ENCODE peak calls at places on chromosomes 2 and 18, in nine cellular contexts. N is EL, A is iPS-NIHi11, R is C1 segment of cervical spinal cord, U is ureter, T is posterior cingulate gyrus, J is stomach, L is Calu3, H is cardiac muscle cell. B is an unnamed sample.

GRCh38 chr2:46984034-46984433 is 68.4 kb upstream of the MCFD2 start:
- DNase-seq in U (no peak), T (no peak), L (no peak), A (no peak), H (no peak), N (no peak), R (no peak), J (no peak), B (no peak)

GRCh38 chr2:201847483-201847882 is 41.1 kb downstream of the CDK15 start:
- DNase-seq in U (no peak), J (no peak), A (no peak), N (no peak), L (no peak), T (no peak), H (no peak), R (no peak), B (no peak)

GRCh38 chr18:3456686-3457069 is 6.7 kb downstream of the TGIF1 start:
- DNase-seq in N (no peak), L (peak; percentile 48), T (no peak), J (no peak), A (no peak), R (no peak), H (no peak), U (no peak), B (no peak)

GRCh38 chr18:7523772-7524171 is 43.3 kb upstream of the PTPRM start:
- DNase-seq in H (no peak), R (no peak), L (no peak), U (no peak), N (no peak), T (no peak), A (peak; percentile 20), J (no peak), B (no peak)

GRCh38 chr2:160224060-160224459 is 24.0 kb upstream of the ITGB6 start:
- DNase-seq in A (no peak), J (no peak), U (no peak), R (no peak), T (no peak), H (no peak), L (peak; percentile 59), N (peak; percentile 96), B (no peak)

GRCh38 chr18:2898131-2898640 is 51.4 kb downstream of the EMILIN2 start:
- DNase-seq in R (no peak), T (no peak), L (peak; percentile 17), A (no peak), N (peak; percentile 73), H (no peak), U (no peak), J (no peak), B (no peak)

GRCh38 chr2:128362889-128363228 is 44.2 kb upstream of the HS6ST1 start:
- DNase-seq in A (peak; percentile 80), U (no peak), T (no peak), L (no peak), N (peak; percentile 94), R (no peak), H (peak; percentile 83), J (no peak), B (no peak)

GRCh38 chr2:167987558-167987957 is 259.8 kb downstream of the STK39 start:
- DNase-seq in T (no peak), A (no peak), U (no peak), J (no peak), L (no peak), R (no peak), H (no peak), N (no peak), B (no peak)

GRCh38 chr2:212135739-212136138 is 402.9 kb downstream of the ERBB4 start:
- DNase-seq in H (no peak), J (no peak), R (no peak), A (no peak), T (no peak), L (no peak), N (peak; percentile 13), U (no peak), B (no peak)

GRCh38 chr2:55014962-55015939 is 35.0 kb downstream of the RTN4 start:
- DNase-seq in A (peak; percentile 29), U (no peak), N (peak; percentile 79), R (no peak), H (peak; percentile 62), T (peak; percentile 39), J (peak; percentile 59), L (peak; percentile 62), B (no peak)

GRCh38 chr2:158497486-158497885 is 40.7 kb downstream of the PKP4 start:
- DNase-seq in U (no peak), N (no peak), R (no peak), L (peak; percentile 22), H (no peak), T (no peak), J (no peak), A (no peak), B (no peak)

GRCh38 chr2:15127876-15128275 is 433.3 kb downstream of the NBAS start:
- DNase-seq in J (no peak), L (no peak), R (no peak), U (no peak), N (no peak), T (no peak), H (no peak), A (no peak), B (no peak)

GRCh38 chr18:76553715-76554603 is 58.9 kb upstream of the ZNF516 start:
- DNase-seq in L (no peak), N (no peak), U (no peak), R (no peak), A (no peak), H (no peak), T (no peak), J (no peak), B (no peak)

GRCh38 chr2:121297217-121297830 is 12.3 kb upstream of the TFCP2L1 start:
- DNase-seq in U (no peak), H (peak; percentile 55), J (peak; percentile 49), T (peak; percentile 34), N (peak; percentile 35), R (no peak), A (peak; percentile 81), L (peak; percentile 62), B (no peak)

GRCh38 chr18:56235061-56235772 is 403.2 kb downstream of the TXNL1 start:
- DNase-seq in T (no peak), A (no peak), J (no peak), U (no peak), R (no peak), H (no peak), L (no peak), N (no peak), B (no peak)

GRCh38 chr2:227888289-227888688 is 16.9 kb downstream of the DAW1 start:
- DNase-seq in J (no peak), L (no peak), H (peak; percentile 18), N (no peak), U (no peak), T (no peak), R (no peak), A (peak; percentile 41), B (no peak)

GRCh38 chr2:239930378-239930777 is 94.8 kb downstream of the NDUFA10 start:
- DNase-seq in L (no peak), H (no peak), N (no peak), J (peak; percentile 24), U (peak; percentile 37), A (no peak), T (no peak), R (no peak), B (no peak)

GRCh38 chr2:178309541-178309940 is 115.2 kb downstream of the OSBPL6 start:
- DNase-seq in J (no peak), U (no peak), N (no peak), A (no peak), H (no peak), T (no peak), R (no peak), L (no peak), B (no peak)

GRCh38 chr2:175576270-175576669 is 394.8 kb upstream of the ATP5MC3 start:
- DNase-seq in L (no peak), A (no peak), R (no peak), J (no peak), U (no peak), N (no peak), H (no peak), T (no peak), B (no peak)

GRCh38 chr18:3720818-3721545 is 271.0 kb downstream of the TGIF1 start:
- DNase-seq in T (no peak), R (no peak), N (no peak), L (no peak), U (no peak), J (no peak), H (no peak), A (no peak), B (no peak)

GRCh38 chr2:25650249-25650648 is 23.1 kb downstream of the DTNB start:
- DNase-seq in R (no peak), L (no peak), N (no peak), J (no peak), T (no peak), H (no peak), U (no peak), A (no peak), B (no peak)

GRCh38 chr18:27844416-27844792 is 332.5 kb downstream of the CDH2 start:
- DNase-seq in H (no peak), A (no peak), J (no peak), R (no peak), U (no peak), T (no peak), L (no peak), N (peak; percentile 85), B (no peak)

GRCh38 chr2:156177654-156178053 is 154.9 kb downstream of the NR4A2 start:
- DNase-seq in J (no peak), T (no peak), U (no peak), A (no peak), H (no peak), L (no peak), R (no peak), N (no peak), B (no peak)

GRCh38 chr2:233773854-233774253 is 4.3 kb upstream of the MROH2A start:
- DNase-seq in U (no peak), L (no peak), J (no peak), R (no peak), H (no peak), T (no peak), A (no peak), N (no peak), B (no peak)

GRCh38 chr2:46131-46470 is 204 bp downstream of the FAM110C start:
- DNase-seq in N (no peak), A (peak; percentile 72), J (no peak), R (no peak), H (no peak), U (no peak), L (no peak), T (no peak), B (no peak)

GRCh38 chr2:118310878-118311442 is 222.7 kb downstream of the INSIG2 start:
- DNase-seq in L (no peak), T (no peak), J (no peak), U (no peak), N (no peak), H (no peak), A (peak; percentile 78), R (no peak), B (no peak)